ENCODE peak calls at places on chromosomes 11 and 22, in six cellular contexts. T is A549, S is transverse colon, K is spleen, O is vagina, B is PC-9. L is an unnamed sample.

GRCh38 chr11:111777094-111778046 is 11.2 kb upstream of the PPP2R1B start:
- DNase-seq in S (no peak), O (no peak), B (peak; percentile 53), T (peak; percentile 66), K (no peak), L (peak; percentile 63)

GRCh38 chr22:19062909-19063308 is 59.3 kb downstream of the DGCR2 start:
- DNase-seq in O (peak; percentile 70), S (no peak), B (no peak), K (peak; percentile 43), T (no peak), L (no peak)

GRCh38 chr22:47225931-47226633 is 463.6 kb downstream of the TBC1D22A start:
- DNase-seq in S (no peak), B (no peak), K (no peak), O (peak; percentile 72), T (no peak), L (no peak)

GRCh38 chr11:48150213-48150612 is 66.4 kb upstream of the OR4B1 start:
- DNase-seq in K (no peak), O (no peak), T (no peak), S (peak; percentile 56), B (no peak), L (no peak)

GRCh38 chr22:39666495-39666894 is 95.9 kb downstream of the CACNA1I start:
- DNase-seq in O (no peak), K (no peak), B (no peak), S (no peak), T (no peak), L (no peak)

GRCh38 chr11:8230178-8230859 is 33.4 kb downstream of the LMO1 start:
- DNase-seq in S (no peak), T (no peak), O (no peak), B (no peak), K (peak; percentile 67), L (no peak)

GRCh38 chr11:28342704-28343103 is 234.5 kb downstream of the METTL15 start:
- DNase-seq in S (no peak), B (no peak), T (peak; percentile 12), K (no peak), O (no peak), L (no peak)

GRCh38 chr11:40125054-40125453 is 1334.4 kb downstream of the LRRC4C start:
- DNase-seq in O (no peak), K (no peak), B (no peak), T (no peak), S (no peak), L (no peak)

GRCh38 chr11:38598413-38598812 is 2000.4 kb upstream of the RAG2 start:
- DNase-seq in O (no peak), T (no peak), K (no peak), B (no peak), S (no peak), L (no peak)

GRCh38 chr11:5291207-5291838 is 10.4 kb downstream of the OR51B4 start:
- DNase-seq in S (no peak), B (no peak), K (no peak), T (peak; percentile 73), O (no peak), L (no peak)

GRCh38 chr22:20448630-20449029 is 11.0 kb upstream of the SCARF2 start:
- DNase-seq in T (no peak), K (no peak), S (no peak), B (no peak), O (no peak), L (no peak)

GRCh38 chr11:72250661-72251465 is 6.9 kb upstream of the PHOX2A start:
- DNase-seq in O (no peak), B (no peak), T (no peak), K (no peak), S (no peak), L (no peak)

GRCh38 chr11:60377737-60378136 is 595 bp upstream of the MS4A7 start:
- DNase-seq in K (peak; percentile 78), S (peak; percentile 49), B (no peak), O (no peak), T (no peak), L (no peak)

GRCh38 chr22:38706101-38706884 is 549 bp downstream of the GTPBP1 start:
- DNase-seq in O (no peak), T (no peak), S (peak; percentile 61), B (no peak), K (no peak), L (no peak)

GRCh38 chr11:89275966-89276365 is 98.3 kb downstream of the TYR start:
- DNase-seq in S (no peak), K (no peak), T (no peak), B (no peak), O (no peak), L (no peak)

GRCh38 chr11:79086056-79086455 is 354.8 kb downstream of the TENM4 start:
- DNase-seq in B (no peak), S (no peak), K (no peak), O (no peak), T (no peak), L (no peak)

GRCh38 chr11:71286701-71287643 is 34.6 kb upstream of the SHANK2 start:
- DNase-seq in S (peak; percentile 60), O (peak; percentile 58), B (no peak), K (no peak), T (peak; percentile 62), L (peak; percentile 76)

GRCh38 chr11:7575841-7576451 is 62.1 kb downstream of the PPFIBP2 start:
- DNase-seq in T (peak; percentile 56), S (peak; percentile 78), B (no peak), K (no peak), O (no peak), L (no peak)

GRCh38 chr22:39220897-39221850 is 23.6 kb downstream of the PDGFB start:
- DNase-seq in T (no peak), B (peak; percentile 91), S (no peak), O (no peak), K (peak; percentile 44), L (no peak)

GRCh38 chr22:38065539-38065938 is 8.3 kb downstream of the PICK1 start:
- DNase-seq in B (no peak), T (no peak), K (no peak), S (no peak), O (no peak), L (no peak)

GRCh38 chr22:39365406-39365782 is 15.6 kb downstream of the SYNGR1 start:
- DNase-seq in T (no peak), B (no peak), K (no peak), O (no peak), S (no peak), L (no peak)

GRCh38 chr11:62295504-62295903 is 3.4 kb downstream of the SCGB1D4 start:
- DNase-seq in O (no peak), B (no peak), T (peak; percentile 17), K (no peak), S (no peak), L (no peak)

GRCh38 chr11:119370486-119371046 is 10.9 kb downstream of the USP2 start:
- DNase-seq in O (no peak), K (no peak), B (no peak), T (no peak), S (peak; percentile 40), L (no peak)

GRCh38 chr22:27663812-27664211 is 137.7 kb downstream of the MN1 start:
- DNase-seq in S (no peak), O (no peak), T (no peak), K (no peak), B (peak; percentile 74), L (no peak)

GRCh38 chr11:15197696-15198095 is 83.0 kb downstream of the INSC start:
- DNase-seq in S (no peak), B (no peak), O (no peak), K (no peak), T (no peak), L (no peak)

GRCh38 chr11:36149538-36150242 is 139.5 kb downstream of the COMMD9 start:
- DNase-seq in K (no peak), O (no peak), T (peak; percentile 94), S (peak; percentile 24), B (peak; percentile 100), L (peak; percentile 97)

GRCh38 chr11:41031571-41032060 is 427.8 kb downstream of the LRRC4C start:
- DNase-seq in B (no peak), O (no peak), S (no peak), K (no peak), T (no peak), L (no peak)

GRCh38 chr11:130719516-130719915 is 196.8 kb downstream of the SNX19 start:
- DNase-seq in O (no peak), K (no peak), B (no peak), T (no peak), S (no peak), L (no peak)

GRCh38 chr11:20669833-20670684 is 673 bp downstream of the NELL1 start:
- DNase-seq in S (no peak), K (no peak), B (no peak), T (no peak), O (no peak), L (no peak)
- H3K4me3 ChIP-seq in S (no peak overlapping the region), K (peak overlapping the region; percentile 46), B (no peak overlapping the region), T (peak overlapping the region; percentile 43), O (no peak overlapping the region), L (no peak overlapping the region)

DNA sequence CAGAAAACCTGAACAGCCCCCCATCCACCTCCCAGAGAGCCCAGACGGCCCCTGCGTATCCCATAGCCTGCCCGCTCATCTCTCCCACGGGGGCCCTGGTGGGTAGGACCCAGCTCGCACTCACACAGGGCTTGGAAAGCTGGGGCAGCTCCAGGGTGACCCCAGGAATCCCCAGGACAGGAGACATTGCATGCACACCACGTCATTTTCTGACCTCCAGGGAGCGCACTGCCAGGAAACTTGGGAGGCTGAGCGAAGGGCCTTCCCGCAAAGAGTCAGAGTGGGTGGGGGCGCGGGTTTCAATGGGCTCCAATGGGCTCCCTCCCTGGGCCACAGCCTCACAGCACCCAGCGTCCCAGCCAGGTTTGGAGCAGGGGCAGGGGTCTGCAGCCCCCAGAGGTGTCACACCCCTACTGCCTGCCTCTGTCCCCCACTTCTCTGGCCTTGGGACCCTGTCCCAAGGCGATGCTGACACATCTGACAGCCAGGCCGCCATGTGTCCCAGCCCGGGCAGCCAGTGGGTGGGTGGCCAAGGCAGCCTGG is 8.2 kb upstream of the SYT8 start:
- DNase-seq in B (no peak), T (peak; percentile 44), K (no peak), O (no peak), S (peak; percentile 56), L (no peak)
- H3K27ac ChIP-seq in B (no peak overlapping the region), T (peak overlapping the region; percentile 73), K (peak overlapping the region; percentile 46), O (no peak overlapping the region), S (no peak overlapping the region), L (no peak overlapping the region)

GRCh38 chr11:75301131-75301530 is 50.3 kb downstream of the ARRB1 start:
- DNase-seq in B (no peak), S (peak; percentile 55), K (no peak), O (no peak), T (no peak), L (no peak)
- H3K4me3 ChIP-seq in B (no peak overlapping the region), S (no peak overlapping the region), K (no peak overlapping the region), O (no peak overlapping the region), T (no peak overlapping the region), L (no peak overlapping the region)

DNA sequence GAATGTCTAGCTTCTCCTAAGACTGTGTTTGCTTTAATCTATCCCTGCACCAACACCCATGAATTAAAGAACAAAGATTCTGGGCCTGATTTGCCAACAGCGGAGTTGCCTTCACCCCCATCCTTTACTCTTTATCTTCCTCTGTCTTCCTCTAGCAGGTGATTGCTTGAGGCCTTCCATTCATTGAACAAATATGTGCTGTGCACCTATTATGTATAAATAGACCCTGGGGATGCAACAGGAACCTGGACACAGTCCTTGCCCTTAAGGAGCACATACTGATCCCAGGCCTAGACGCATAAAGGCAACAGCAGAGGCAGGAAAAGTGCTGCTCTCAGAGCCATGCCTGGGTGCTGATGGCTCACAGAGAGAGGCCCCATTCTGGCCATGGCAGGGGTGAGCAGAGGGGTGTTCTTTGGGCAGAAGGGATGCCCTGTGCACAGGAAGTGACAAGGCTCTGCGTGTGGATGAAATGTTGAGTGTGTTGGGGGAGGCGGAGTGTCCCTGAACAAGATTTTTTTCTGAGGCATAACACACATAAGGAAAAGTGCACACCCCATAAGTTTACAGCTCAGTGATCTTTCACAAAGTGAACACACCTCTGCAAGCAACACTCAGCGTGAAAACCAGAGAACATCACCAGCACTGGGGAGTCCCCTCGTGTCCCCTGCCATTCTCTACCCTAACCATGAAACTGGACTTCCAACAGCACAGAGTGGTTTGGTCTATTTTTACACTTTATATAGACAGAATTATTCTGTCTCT is 145.9 kb downstream of the GRIK4 start:
- DNase-seq in K (no peak), B (no peak), O (no peak), S (no peak), T (no peak), L (no peak)
- H3K27ac ChIP-seq in K (no peak overlapping the region), B (no peak overlapping the region), O (no peak overlapping the region), S (no peak overlapping the region), T (no peak overlapping the region), L (no peak overlapping the region)

L was measured in AG04450.